ENCODE peak calls at places on chromosomes 4 and X, in five cellular contexts. I is stimulated activated naive CD4-positive, alpha-beta T cell; V is naive thymus-derived CD8-positive, alpha-beta T cell; R is activated naive CD4-positive, alpha-beta T cell treated with Interleukin-2 at 50 U/mL for 16 hours; S is esophagus squamous epithelium. E is an unnamed sample.

GRCh38 chr4:53905935-53906377 is 158.4 kb downstream of the CHIC2 start:
- DNase-seq in I (no peak), V (no peak), S (no peak), R (no peak), E (peak; percentile 78)

GRCh38 chr4:76120199-76120598 is 28.0 kb downstream of the NUP54 start:
- DNase-seq in I (no peak), V (no peak), R (no peak), S (no peak), E (no peak)

GRCh38 chrX:7399373-7399772 is 251.4 kb upstream of the PUDP start:
- DNase-seq in R (no peak), V (no peak), I (no peak), S (no peak), E (no peak)

GRCh38 chr4:159776915-159777314 is 674.0 kb downstream of the RAPGEF2 start:
- DNase-seq in R (no peak), V (no peak), S (no peak), I (no peak), E (no peak)

GRCh38 chr4:88630756-88631155 is 38.5 kb downstream of the HERC3 start:
- DNase-seq in I (no peak), S (no peak), V (no peak), R (no peak), E (peak; percentile 80)

GRCh38 chrX:103779156-103779555 is 2.5 kb downstream of the PLP1 start:
- DNase-seq in S (no peak), I (no peak), V (no peak), R (no peak), E (no peak)

GRCh38 chr4:19776021-19776459 is 475.7 kb upstream of the SLIT2 start:
- DNase-seq in S (no peak), R (no peak), V (no peak), I (no peak), E (peak; percentile 81)

GRCh38 chr4:7754565-7755262 is 184.9 kb downstream of the AFAP1 start:
- DNase-seq in R (no peak), S (no peak), I (no peak), V (no peak), E (no peak)

GRCh38 chrX:18545771-18546170 is 120.4 kb downstream of the CDKL5 start:
- DNase-seq in R (no peak), I (no peak), V (no peak), S (no peak), E (no peak)

GRCh38 chrX:19855700-19856381 is 31.6 kb downstream of the SH3KBP1 start:
- DNase-seq in S (no peak), I (no peak), V (no peak), R (no peak), E (no peak)